ENCODE peak calls at places on chromosomes 6 and 20, in six cellular contexts. One of them, this sample, is unnamed.

GRCh38 chr20:49969946-49970345 is 12.8 kb upstream of the SNAI1 start:
- DNase-seq in neuronal stem cell: no peak
- DNase-seq in mesendoderm: peak
- DNase-seq in H9: no peak
- DNase-seq in H1: no peak
- DNase-seq in IMR-90: no peak
- DNase-seq in this sample: no peak

GRCh38 chr20:48718914-48719578 is 108.8 kb downstream of the PREX1 start:
- DNase-seq in neuronal stem cell: no peak
- DNase-seq in mesendoderm: no peak
- DNase-seq in H9: no peak
- DNase-seq in H1: no peak
- DNase-seq in IMR-90: no peak
- DNase-seq in this sample: no peak

GRCh38 chr6:146896062-146896813 is 297.5 kb downstream of the ADGB start:
- DNase-seq in neuronal stem cell: no peak
- DNase-seq in mesendoderm: no peak
- DNase-seq in H9: no peak
- DNase-seq in H1: no peak
- DNase-seq in IMR-90: no peak
- DNase-seq in this sample: no peak

GRCh38 chr6:5511924-5512323 is 250.6 kb downstream of the FARS2 start:
- DNase-seq in neuronal stem cell: no peak
- DNase-seq in mesendoderm: no peak
- DNase-seq in H9: no peak
- DNase-seq in H1: no peak
- DNase-seq in IMR-90: peak
- DNase-seq in this sample: peak

GRCh38 chr20:4119854-4120209 is 104.5 kb upstream of the RNF24 start:
- DNase-seq in neuronal stem cell: no peak
- DNase-seq in mesendoderm: no peak
- DNase-seq in H9: no peak
- DNase-seq in H1: no peak
- DNase-seq in IMR-90: no peak
- DNase-seq in this sample: no peak

GRCh38 chr20:57902478-57902877 is 192.7 kb upstream of the PMEPA1 start:
- DNase-seq in neuronal stem cell: no peak
- DNase-seq in mesendoderm: no peak
- DNase-seq in H9: no peak
- DNase-seq in H1: no peak
- DNase-seq in IMR-90: peak
- DNase-seq in this sample: no peak

GRCh38 chr6:146358341-146359046 is 185.1 kb upstream of the RAB32 start:
- DNase-seq in neuronal stem cell: no peak
- DNase-seq in mesendoderm: peak
- DNase-seq in H9: no peak
- DNase-seq in H1: no peak
- DNase-seq in IMR-90: no peak
- DNase-seq in this sample: peak

GRCh38 chr20:45041464-45042337 is 59.2 kb downstream of the KCNS1 start:
- DNase-seq in neuronal stem cell: no peak
- DNase-seq in mesendoderm: peak
- DNase-seq in H9: peak
- DNase-seq in H1: no peak
- DNase-seq in IMR-90: peak
- DNase-seq in this sample: peak

GRCh38 chr6:113855500-113856010 is 1.6 kb upstream of the MARCKS start:
- DNase-seq in neuronal stem cell: no peak
- DNase-seq in mesendoderm: no peak
- DNase-seq in H9: no peak
- DNase-seq in H1: peak
- DNase-seq in IMR-90: peak
- DNase-seq in this sample: peak

GRCh38 chr20:51022803-51023616 is at the start of gene KCNG1:
- DNase-seq in neuronal stem cell: peak
- DNase-seq in mesendoderm: peak
- DNase-seq in H9: peak
- DNase-seq in H1: peak
- DNase-seq in IMR-90: peak
- DNase-seq in this sample: peak

GRCh38 chr6:27078734-27079357 is 168.7 kb upstream of the PRSS16 start:
- DNase-seq in neuronal stem cell: peak
- DNase-seq in mesendoderm: peak
- DNase-seq in H9: peak
- DNase-seq in H1: peak
- DNase-seq in IMR-90: peak
- DNase-seq in this sample: peak

GRCh38 chr6:110181131-110182027 is 1.2 kb downstream of the CDC40 start:
- DNase-seq in neuronal stem cell: no peak
- DNase-seq in mesendoderm: no peak
- DNase-seq in H9: no peak
- DNase-seq in H1: no peak
- DNase-seq in IMR-90: peak
- DNase-seq in this sample: peak

GRCh38 chr6:6591778-6592388 is 3.4 kb downstream of the LY86 start:
- DNase-seq in neuronal stem cell: no peak
- DNase-seq in mesendoderm: no peak
- DNase-seq in H9: no peak
- DNase-seq in H1: no peak
- DNase-seq in IMR-90: no peak
- DNase-seq in this sample: no peak

GRCh38 chr20:6848992-6849391 is 81.5 kb downstream of the BMP2 start:
- DNase-seq in neuronal stem cell: no peak
- DNase-seq in mesendoderm: peak
- DNase-seq in H9: no peak
- DNase-seq in H1: no peak
- DNase-seq in IMR-90: no peak
- DNase-seq in this sample: no peak

GRCh38 chr20:24916412-24916811 is 32.7 kb upstream of the CST7 start:
- DNase-seq in neuronal stem cell: no peak
- DNase-seq in mesendoderm: no peak
- DNase-seq in H9: no peak
- DNase-seq in H1: no peak
- DNase-seq in IMR-90: no peak
- DNase-seq in this sample: no peak

GRCh38 chr6:127381384-127381783 is 38.0 kb upstream of the ECHDC1 start:
- DNase-seq in neuronal stem cell: no peak
- DNase-seq in mesendoderm: no peak
- DNase-seq in H9: no peak
- DNase-seq in H1: no peak
- DNase-seq in IMR-90: no peak
- DNase-seq in this sample: no peak

GRCh38 chr6:156582509-156582992 is 194.6 kb upstream of the ARID1B start:
- DNase-seq in neuronal stem cell: no peak
- DNase-seq in mesendoderm: no peak
- DNase-seq in H9: no peak
- DNase-seq in H1: no peak
- DNase-seq in IMR-90: no peak
- DNase-seq in this sample: no peak

GRCh38 chr6:111184827-111185567 is 97.7 kb downstream of the SLC16A10 start:
- DNase-seq in neuronal stem cell: no peak
- DNase-seq in mesendoderm: no peak
- DNase-seq in H9: no peak
- DNase-seq in H1: no peak
- DNase-seq in IMR-90: no peak
- DNase-seq in this sample: no peak

GRCh38 chr6:40629463-40629862 is 42.3 kb upstream of the LRFN2 start:
- DNase-seq in neuronal stem cell: no peak
- DNase-seq in mesendoderm: no peak
- DNase-seq in H9: no peak
- DNase-seq in H1: no peak
- DNase-seq in IMR-90: no peak
- DNase-seq in this sample: no peak

GRCh38 chr6:83138758-83139157 is 54.3 kb downstream of the PGM3 start:
- DNase-seq in neuronal stem cell: no peak
- DNase-seq in mesendoderm: no peak
- DNase-seq in H9: no peak
- DNase-seq in H1: no peak
- DNase-seq in IMR-90: no peak
- DNase-seq in this sample: no peak

GRCh38 chr6:37433657-37434271 is 743 bp downstream of the CMTR1 start:
- DNase-seq in neuronal stem cell: no peak
- DNase-seq in mesendoderm: peak
- DNase-seq in H9: no peak
- DNase-seq in H1: no peak
- DNase-seq in IMR-90: peak
- DNase-seq in this sample: peak

GRCh38 chr6:1761472-1761871 is 151.8 kb downstream of the FOXC1 start:
- DNase-seq in neuronal stem cell: no peak
- DNase-seq in mesendoderm: no peak
- DNase-seq in H9: no peak
- DNase-seq in H1: no peak
- DNase-seq in IMR-90: no peak
- DNase-seq in this sample: no peak

GRCh38 chr20:20463933-20464374 is 96.0 kb downstream of the INSM1 start:
- DNase-seq in neuronal stem cell: peak
- DNase-seq in mesendoderm: peak
- DNase-seq in H9: peak
- DNase-seq in H1: no peak
- DNase-seq in IMR-90: no peak
- DNase-seq in this sample: peak

GRCh38 chr20:51020657-51021056 is 2.2 kb downstream of the KCNG1 start:
- DNase-seq in neuronal stem cell: no peak
- DNase-seq in mesendoderm: no peak
- DNase-seq in H9: peak
- DNase-seq in H1: no peak
- DNase-seq in IMR-90: no peak
- DNase-seq in this sample: no peak

GRCh38 chr6:169589293-169589692 is 112.5 kb downstream of the WDR27 start:
- DNase-seq in neuronal stem cell: no peak
- DNase-seq in mesendoderm: no peak
- DNase-seq in H9: no peak
- DNase-seq in H1: no peak
- DNase-seq in IMR-90: no peak
- DNase-seq in this sample: peak

GRCh38 chr6:148700713-148701392 is 46.0 kb upstream of the UST start:
- DNase-seq in neuronal stem cell: peak
- DNase-seq in mesendoderm: peak
- DNase-seq in H9: no peak
- DNase-seq in H1: no peak
- DNase-seq in IMR-90: peak
- DNase-seq in this sample: peak

GRCh38 chr6:12369781-12370262 is 79.7 kb downstream of the EDN1 start:
- DNase-seq in neuronal stem cell: no peak
- DNase-seq in mesendoderm: peak
- DNase-seq in H9: no peak
- DNase-seq in H1: no peak
- DNase-seq in IMR-90: no peak
- DNase-seq in this sample: no peak

GRCh38 chr6:109351231-109352132 is 30.8 kb downstream of the CD164 start:
- DNase-seq in neuronal stem cell: no peak
- DNase-seq in mesendoderm: peak
- DNase-seq in H9: no peak
- DNase-seq in H1: no peak
- DNase-seq in IMR-90: no peak
- DNase-seq in this sample: peak

GRCh38 chr20:51400051-51400926 is 142.2 kb downstream of the NFATC2 start:
- DNase-seq in neuronal stem cell: no peak
- DNase-seq in mesendoderm: no peak
- DNase-seq in H9: no peak
- DNase-seq in H1: no peak
- DNase-seq in IMR-90: no peak
- DNase-seq in this sample: no peak

GRCh38 chr6:160221423-160221822 is 37.2 kb downstream of the SLC22A2 start:
- DNase-seq in neuronal stem cell: no peak
- DNase-seq in mesendoderm: peak
- DNase-seq in H9: no peak
- DNase-seq in H1: no peak
- DNase-seq in IMR-90: no peak
- DNase-seq in this sample: no peak

DNA sequence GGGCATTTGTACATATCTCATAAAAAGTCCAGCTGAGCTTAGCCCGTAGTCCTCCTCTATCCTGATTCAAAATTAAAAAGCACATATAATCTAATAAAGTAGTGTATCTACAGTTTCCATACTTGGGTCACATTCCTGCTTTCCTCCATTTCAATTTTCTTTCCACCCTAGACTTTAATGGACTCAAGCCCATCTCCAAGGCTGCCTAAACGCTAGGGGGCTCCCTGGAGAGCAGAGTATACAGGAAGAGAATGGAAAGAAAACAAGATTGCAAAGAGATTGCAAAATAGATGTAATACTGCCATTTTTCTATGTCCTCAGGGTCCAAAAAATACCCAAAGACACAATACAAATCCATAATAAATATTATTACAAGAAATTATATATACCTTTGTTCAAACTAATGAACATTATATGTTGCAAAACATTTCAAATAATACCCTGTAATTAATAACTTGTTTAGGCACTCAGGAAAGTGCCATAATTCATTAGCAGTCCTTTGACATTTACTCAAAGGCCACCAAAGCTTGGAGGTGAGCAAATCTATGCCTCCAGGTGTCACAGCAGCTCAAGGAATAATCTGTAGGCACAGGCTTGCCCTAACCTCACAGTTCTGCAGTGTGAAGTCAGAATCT is 2.4 kb upstream of the MCM3 start:
- DNase-seq in neuronal stem cell: peak
- DNase-seq in mesendoderm: peak
- DNase-seq in H9: peak
- DNase-seq in H1: peak
- DNase-seq in IMR-90: peak
- DNase-seq in this sample: peak
- H3K9ac ChIP-seq in neuronal stem cell: no peak
- H3K9ac ChIP-seq in mesendoderm: peak
- H3K9ac ChIP-seq in H9: no peak
- H3K9ac ChIP-seq in H1: no peak
- H3K9ac ChIP-seq in IMR-90: no peak
- H3K9ac ChIP-seq in this sample: peak

DNA sequence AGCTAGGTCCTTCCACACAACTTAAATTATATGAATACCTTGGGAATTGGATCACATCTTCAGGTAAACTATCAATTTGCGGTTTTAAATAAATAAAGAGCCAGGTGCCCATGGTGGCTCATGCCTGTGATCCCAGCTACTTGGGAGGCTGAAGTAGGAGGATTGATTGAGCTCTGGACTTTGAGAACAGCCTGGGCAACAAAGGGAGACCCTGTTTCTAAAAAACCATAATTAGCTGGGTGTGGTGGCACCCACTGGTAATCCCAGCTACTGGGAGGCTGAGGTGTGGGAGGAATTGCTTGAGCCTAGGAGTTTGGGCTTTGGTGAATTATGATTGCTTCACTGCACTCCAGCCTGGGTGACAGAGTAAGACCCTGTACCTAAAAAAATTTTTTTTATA is 3.4 kb downstream of the GMNN start:
- DNase-seq in neuronal stem cell: no peak
- DNase-seq in mesendoderm: no peak
- DNase-seq in H9: no peak
- DNase-seq in H1: no peak
- DNase-seq in IMR-90: no peak
- DNase-seq in this sample: no peak
- H3K18ac ChIP-seq in neuronal stem cell: no peak
- H3K18ac ChIP-seq in mesendoderm: no peak
- H3K18ac ChIP-seq in H9: no peak
- H3K18ac ChIP-seq in H1: no peak
- H3K18ac ChIP-seq in IMR-90: no peak
- H3K18ac ChIP-seq in this sample: no peak

GRCh38 chr6:97095466-97095865 is 170.9 kb downstream of the KLHL32 start:
- DNase-seq in neuronal stem cell: no peak
- DNase-seq in mesendoderm: no peak
- DNase-seq in H9: no peak
- DNase-seq in H1: no peak
- DNase-seq in IMR-90: no peak
- DNase-seq in this sample: no peak
- H3K4me2 ChIP-seq in neuronal stem cell: no peak
- H3K4me2 ChIP-seq in mesendoderm: no peak
- H3K4me2 ChIP-seq in H9: no peak
- H3K4me2 ChIP-seq in H1: no peak
- H3K4me2 ChIP-seq in IMR-90: no peak
- H3K4me2 ChIP-seq in this sample: no peak

GRCh38 chr6:44967481-44967880 is 360.6 kb upstream of the RUNX2 start:
- DNase-seq in neuronal stem cell: no peak
- DNase-seq in mesendoderm: no peak
- DNase-seq in H9: no peak
- DNase-seq in H1: no peak
- DNase-seq in IMR-90: no peak
- DNase-seq in this sample: no peak
- H3K9ac ChIP-seq in neuronal stem cell: no peak
- H3K9ac ChIP-seq in mesendoderm: no peak
- H3K9ac ChIP-seq in H9: no peak
- H3K9ac ChIP-seq in H1: no peak
- H3K9ac ChIP-seq in IMR-90: no peak
- H3K9ac ChIP-seq in this sample: no peak

This sample was measured in mesenchymal stem cell.